ENCODE peak calls at places on chromosomes 13 and 19, in ten cellular contexts. Q is HEK293T; G is NK-92 treated with Interleukin-12 subunit alpha and Interleukin-12 subunit beta, amount 100 ng/mL, for 24 hours; B is sciatic nerve; R is fibroblast of the conjunctiva; P is spleen; Z is upper lobe of right lung; D is left cardiac atrium; J is NCI-H187 treated with DMSO at 0.1 percent for 48 hours; C is PC-9. N is an unnamed sample.

GRCh38 chr13:100022798-100023197 is 41.2 kb downstream of the ZIC2 start:
- DNase-seq in Q (no peak), G (no peak), B (no peak), R (no peak), P (no peak), Z (no peak), D (no peak), J (no peak), C (no peak), N (no peak)

GRCh38 chr19:49189259-49189658 is 31.7 kb downstream of the TRPM4 start:
- DNase-seq in Q (peak), G (no peak), B (no peak), R (no peak), P (no peak), Z (no peak), D (no peak), J (no peak), C (peak), N (no peak)

GRCh38 chr19:36771275-36772231 is 1.1 kb downstream of the ZNF850 start:
- DNase-seq in Q (no peak), G (no peak), B (peak), R (peak), P (peak), Z (no peak), D (peak), J (no peak), C (peak), N (no peak)

GRCh38 chr13:106105153-106105552 is 430.3 kb downstream of the EFNB2 start:
- DNase-seq in Q (no peak), G (no peak), B (no peak), R (no peak), P (no peak), Z (no peak), D (no peak), J (no peak), C (peak), N (no peak)

GRCh38 chr19:57434386-57435061 is 601 bp upstream of the ZNF749 start:
- DNase-seq in Q (no peak), G (no peak), B (no peak), R (peak), P (no peak), Z (no peak), D (no peak), J (no peak), C (no peak), N (no peak)

GRCh38 chr13:106573855-106574254 is 5.9 kb upstream of the ARGLU1 start:
- DNase-seq in Q (no peak), G (no peak), B (peak), R (peak), P (no peak), Z (peak), D (peak), J (no peak), C (no peak), N (no peak)

GRCh38 chr19:40612831-40613668 is 11.9 kb downstream of the LTBP4 start:
- DNase-seq in Q (peak), G (no peak), B (peak), R (no peak), P (peak), Z (peak), D (peak), J (no peak), C (peak), N (peak)

GRCh38 chr19:58181902-58182576 is 822 bp upstream of the ZNF274 start:
- DNase-seq in Q (peak), G (peak), B (no peak), R (peak), P (peak), Z (no peak), D (peak), J (no peak), C (peak), N (no peak)

GRCh38 chr13:97542102-97542501 is 108.1 kb downstream of the RAP2A start:
- DNase-seq in Q (no peak), G (no peak), B (no peak), R (no peak), P (no peak), Z (no peak), D (no peak), J (no peak), C (no peak), N (no peak)

GRCh38 chr13:44368599-44369368 is 4.8 kb upstream of the SERP2 start:
- DNase-seq in Q (no peak), G (no peak), B (no peak), R (no peak), P (no peak), Z (no peak), D (no peak), J (peak), C (peak), N (no peak)

GRCh38 chr19:18672606-18673337 is 10.7 kb upstream of the CRTC1 start:
- DNase-seq in Q (no peak), G (no peak), B (no peak), R (peak), P (no peak), Z (no peak), D (peak), J (no peak), C (peak), N (no peak)

GRCh38 chr13:57340878-57341277 is 173.9 kb downstream of the PRR20E start:
- DNase-seq in Q (no peak), G (no peak), B (no peak), R (no peak), P (no peak), Z (no peak), D (no peak), J (no peak), C (no peak), N (no peak)

GRCh38 chr13:80454245-80454644 is 113.3 kb upstream of the SPRY2 start:
- DNase-seq in Q (no peak), G (no peak), B (no peak), R (no peak), P (no peak), Z (no peak), D (no peak), J (no peak), C (no peak), N (no peak)

GRCh38 chr13:72643339-72643989 is 84.0 kb downstream of the MZT1 start:
- DNase-seq in Q (peak), G (peak), B (peak), R (peak), P (no peak), Z (no peak), D (peak), J (no peak), C (peak), N (no peak)

GRCh38 chr13:50581586-50582196 is 261.8 kb downstream of the DLEU7 start:
- DNase-seq in Q (no peak), G (no peak), B (no peak), R (no peak), P (no peak), Z (no peak), D (no peak), J (no peak), C (no peak), N (no peak)

GRCh38 chr13:30216111-30216510 is 91.2 kb downstream of the KATNAL1 start:
- DNase-seq in Q (peak), G (no peak), B (no peak), R (no peak), P (no peak), Z (no peak), D (no peak), J (no peak), C (no peak), N (no peak)

GRCh38 chr13:43102304-43102703 is 78.9 kb downstream of the DNAJC15 start:
- DNase-seq in Q (no peak), G (no peak), B (no peak), R (no peak), P (no peak), Z (no peak), D (no peak), J (no peak), C (no peak), N (no peak)

GRCh38 chr19:34381399-34382251 is 16.6 kb downstream of the GPI start:
- DNase-seq in Q (no peak), G (no peak), B (no peak), R (no peak), P (no peak), Z (no peak), D (no peak), J (no peak), C (no peak), N (no peak)

GRCh38 chr19:49689133-49690072 is at the start of gene ADM5:
- DNase-seq in Q (no peak), G (no peak), B (no peak), R (no peak), P (peak), Z (peak), D (no peak), J (no peak), C (no peak), N (no peak)

GRCh38 chr19:38949580-38950367 is 19.0 kb downstream of the MRPS12 start:
- DNase-seq in Q (no peak), G (no peak), B (peak), R (peak), P (peak), Z (peak), D (peak), J (peak), C (peak), N (peak)

GRCh38 chr19:42153606-42154405 is 21.6 kb upstream of the POU2F2 start:
- DNase-seq in Q (no peak), G (no peak), B (no peak), R (no peak), P (no peak), Z (no peak), D (no peak), J (no peak), C (no peak), N (no peak)

GRCh38 chr19:35114656-35115537 is 726 bp upstream of the FXYD3 start:
- DNase-seq in Q (peak), G (no peak), B (peak), R (no peak), P (peak), Z (peak), D (peak), J (no peak), C (peak), N (no peak)

GRCh38 chr13:95185851-95186250 is 115.4 kb downstream of the ABCC4 start:
- DNase-seq in Q (no peak), G (no peak), B (no peak), R (no peak), P (no peak), Z (no peak), D (no peak), J (no peak), C (no peak), N (no peak)

N was measured in chondrocyte.